ENCODE peak calls at places on chromosomes 2 and 18, in eight cellular contexts. One of them, this sample, is unnamed.

GRCh38 chr2:227411320-227411989 is 23.7 kb upstream of the SCYGR1 start:
- DNase-seq in ovary: no peak
- DNase-seq in tibial artery: no peak
- DNase-seq in H1: no peak
- DNase-seq in Peyer's patch: no peak
- DNase-seq in AG04450: no peak
- DNase-seq in mesendoderm: no peak
- DNase-seq in cardiac muscle cell: peak; percentile 51
- DNase-seq in this sample: no peak

GRCh38 chr2:72115361-72116080 is 32.1 kb downstream of the CYP26B1 start:
- DNase-seq in ovary: no peak
- DNase-seq in tibial artery: peak; percentile 60
- DNase-seq in H1: peak; percentile 61
- DNase-seq in Peyer's patch: no peak
- DNase-seq in AG04450: peak; percentile 27
- DNase-seq in mesendoderm: peak; percentile 94
- DNase-seq in cardiac muscle cell: peak; percentile 77
- DNase-seq in this sample: no peak

GRCh38 chr2:26786207-26787023 is 559 bp downstream of the CENPA start:
- DNase-seq in ovary: no peak
- DNase-seq in tibial artery: no peak
- DNase-seq in H1: no peak
- DNase-seq in Peyer's patch: no peak
- DNase-seq in AG04450: no peak
- DNase-seq in mesendoderm: peak; percentile 33
- DNase-seq in cardiac muscle cell: peak; percentile 14
- DNase-seq in this sample: no peak

GRCh38 chr18:62454527-62454926 is 68.3 kb upstream of the ZCCHC2 start:
- DNase-seq in ovary: no peak
- DNase-seq in tibial artery: no peak
- DNase-seq in H1: no peak
- DNase-seq in Peyer's patch: no peak
- DNase-seq in AG04450: no peak
- DNase-seq in mesendoderm: no peak
- DNase-seq in cardiac muscle cell: no peak
- DNase-seq in this sample: no peak

GRCh38 chr2:144137705-144138428 is 382.1 kb downstream of the ZEB2 start:
- DNase-seq in ovary: no peak
- DNase-seq in tibial artery: no peak
- DNase-seq in H1: no peak
- DNase-seq in Peyer's patch: no peak
- DNase-seq in AG04450: no peak
- DNase-seq in mesendoderm: peak; percentile 45
- DNase-seq in cardiac muscle cell: no peak
- DNase-seq in this sample: no peak

GRCh38 chr2:240988146-240988545 is 10.3 kb upstream of the SNED1 start:
- DNase-seq in ovary: peak; percentile 16
- DNase-seq in tibial artery: peak; percentile 63
- DNase-seq in H1: no peak
- DNase-seq in Peyer's patch: no peak
- DNase-seq in AG04450: no peak
- DNase-seq in mesendoderm: peak; percentile 54
- DNase-seq in cardiac muscle cell: no peak
- DNase-seq in this sample: peak; percentile 17

GRCh38 chr18:57331718-57332117 is 20.6 kb upstream of the ST8SIA3 start:
- DNase-seq in ovary: no peak
- DNase-seq in tibial artery: no peak
- DNase-seq in H1: no peak
- DNase-seq in Peyer's patch: no peak
- DNase-seq in AG04450: no peak
- DNase-seq in mesendoderm: no peak
- DNase-seq in cardiac muscle cell: no peak
- DNase-seq in this sample: no peak

GRCh38 chr2:118805061-118805690 is 42.3 kb downstream of the EN1 start:
- DNase-seq in ovary: no peak
- DNase-seq in tibial artery: no peak
- DNase-seq in H1: no peak
- DNase-seq in Peyer's patch: no peak
- DNase-seq in AG04450: no peak
- DNase-seq in mesendoderm: no peak
- DNase-seq in cardiac muscle cell: no peak
- DNase-seq in this sample: no peak

GRCh38 chr2:222311321-222311977 is 12.7 kb upstream of the PAX3 start:
- DNase-seq in ovary: no peak
- DNase-seq in tibial artery: no peak
- DNase-seq in H1: no peak
- DNase-seq in Peyer's patch: no peak
- DNase-seq in AG04450: no peak
- DNase-seq in mesendoderm: peak; percentile 79
- DNase-seq in cardiac muscle cell: no peak
- DNase-seq in this sample: no peak

GRCh38 chr2:97748397-97748796 is 35.0 kb downstream of the ZAP70 start:
- DNase-seq in ovary: no peak
- DNase-seq in tibial artery: no peak
- DNase-seq in H1: peak; percentile 57
- DNase-seq in Peyer's patch: peak; percentile 65
- DNase-seq in AG04450: no peak
- DNase-seq in mesendoderm: peak; percentile 94
- DNase-seq in cardiac muscle cell: peak; percentile 32
- DNase-seq in this sample: peak; percentile 58

GRCh38 chr2:150570712-150571111 is 83.2 kb upstream of the RND3 start:
- DNase-seq in ovary: no peak
- DNase-seq in tibial artery: no peak
- DNase-seq in H1: no peak
- DNase-seq in Peyer's patch: no peak
- DNase-seq in AG04450: peak; percentile 72
- DNase-seq in mesendoderm: no peak
- DNase-seq in cardiac muscle cell: peak; percentile 76
- DNase-seq in this sample: no peak

GRCh38 chr2:148802448-148803220 is 72.4 kb upstream of the KIF5C start:
- DNase-seq in ovary: no peak
- DNase-seq in tibial artery: no peak
- DNase-seq in H1: no peak
- DNase-seq in Peyer's patch: no peak
- DNase-seq in AG04450: no peak
- DNase-seq in mesendoderm: no peak
- DNase-seq in cardiac muscle cell: no peak
- DNase-seq in this sample: no peak

GRCh38 chr2:27162151-27163121 is 13.6 kb downstream of the TCF23 start:
- DNase-seq in ovary: no peak
- DNase-seq in tibial artery: peak; percentile 19
- DNase-seq in H1: no peak
- DNase-seq in Peyer's patch: no peak
- DNase-seq in AG04450: peak; percentile 7
- DNase-seq in mesendoderm: no peak
- DNase-seq in cardiac muscle cell: peak; percentile 42
- DNase-seq in this sample: no peak

GRCh38 chr2:142868281-142868762 is 9.1 kb upstream of the KYNU start:
- DNase-seq in ovary: no peak
- DNase-seq in tibial artery: peak; percentile 81
- DNase-seq in H1: no peak
- DNase-seq in Peyer's patch: peak; percentile 40
- DNase-seq in AG04450: no peak
- DNase-seq in mesendoderm: no peak
- DNase-seq in cardiac muscle cell: no peak
- DNase-seq in this sample: no peak

DNA sequence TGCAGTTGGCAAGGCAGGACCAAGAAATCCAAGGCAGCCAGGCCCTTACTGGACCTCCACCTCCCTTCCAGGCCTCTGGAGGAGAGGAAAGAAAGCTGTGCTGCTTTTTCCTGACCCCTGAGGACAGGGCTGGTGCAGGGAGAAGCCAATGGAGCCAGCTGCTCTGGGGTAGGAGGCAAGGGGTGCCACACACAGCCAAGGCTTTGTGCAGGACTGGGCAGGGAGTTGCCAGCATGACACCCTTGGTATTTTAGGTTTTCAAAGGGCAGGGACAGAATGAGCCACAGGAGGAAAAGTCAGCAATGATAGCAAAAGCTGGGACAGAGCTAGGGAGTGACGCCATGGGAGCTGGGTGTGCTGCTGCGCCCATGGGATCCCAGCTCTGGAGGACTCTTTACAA is 22.9 kb downstream of the CCT7 start:
- DNase-seq in ovary: no peak
- DNase-seq in tibial artery: no peak
- DNase-seq in H1: no peak
- DNase-seq in Peyer's patch: no peak
- DNase-seq in AG04450: no peak
- DNase-seq in mesendoderm: no peak
- DNase-seq in cardiac muscle cell: no peak
- DNase-seq in this sample: no peak
- H3K27ac ChIP-seq in ovary: no peak overlapping the region
- H3K27ac ChIP-seq in tibial artery: no peak overlapping the region
- H3K27ac ChIP-seq in H1: no peak overlapping the region
- H3K27ac ChIP-seq in Peyer's patch: no peak overlapping the region
- H3K27ac ChIP-seq in AG04450: no peak overlapping the region
- H3K27ac ChIP-seq in mesendoderm: no peak overlapping the region
- H3K27ac ChIP-seq in cardiac muscle cell: no peak overlapping the region
- H3K27ac ChIP-seq in this sample: no peak overlapping the region

GRCh38 chr2:196801986-196802385 is 2.5 kb upstream of the GTF3C3 start:
- DNase-seq in ovary: no peak
- DNase-seq in tibial artery: no peak
- DNase-seq in H1: no peak
- DNase-seq in Peyer's patch: no peak
- DNase-seq in AG04450: no peak
- DNase-seq in mesendoderm: no peak
- DNase-seq in cardiac muscle cell: peak; percentile 11
- DNase-seq in this sample: no peak

GRCh38 chr2:196801578-196801977 is 2.1 kb upstream of the GTF3C3 start:
- DNase-seq in ovary: no peak
- DNase-seq in tibial artery: no peak
- DNase-seq in H1: no peak
- DNase-seq in Peyer's patch: no peak
- DNase-seq in AG04450: no peak
- DNase-seq in mesendoderm: no peak
- DNase-seq in cardiac muscle cell: no peak
- DNase-seq in this sample: no peak

GRCh38 chr2:196804381-196804780 is 4.8 kb downstream of the C2orf66 start:
- DNase-seq in ovary: no peak
- DNase-seq in tibial artery: no peak
- DNase-seq in H1: no peak
- DNase-seq in Peyer's patch: no peak
- DNase-seq in AG04450: no peak
- DNase-seq in mesendoderm: no peak
- DNase-seq in cardiac muscle cell: no peak
- DNase-seq in this sample: no peak

GRCh38 chr2:196798980-196799379 is 503 bp downstream of the GTF3C3 start:
- DNase-seq in ovary: no peak
- DNase-seq in tibial artery: no peak
- DNase-seq in H1: no peak
- DNase-seq in Peyer's patch: no peak
- DNase-seq in AG04450: no peak
- DNase-seq in mesendoderm: no peak
- DNase-seq in cardiac muscle cell: peak; percentile 10
- DNase-seq in this sample: no peak
- H3K4me3 ChIP-seq in ovary: peak overlapping the region; percentile 72
- H3K4me3 ChIP-seq in tibial artery: peak overlapping the region; percentile 69
- H3K4me3 ChIP-seq in H1: peak overlapping the region; percentile 93
- H3K4me3 ChIP-seq in Peyer's patch: peak overlapping the region; percentile 75
- H3K4me3 ChIP-seq in AG04450: peak overlapping the region; percentile 85
- H3K4me3 ChIP-seq in mesendoderm: peak overlapping the region; percentile 87
- H3K4me3 ChIP-seq in cardiac muscle cell: peak overlapping the region; percentile 82
- H3K4me3 ChIP-seq in this sample: peak overlapping the region; percentile 71

DNA sequence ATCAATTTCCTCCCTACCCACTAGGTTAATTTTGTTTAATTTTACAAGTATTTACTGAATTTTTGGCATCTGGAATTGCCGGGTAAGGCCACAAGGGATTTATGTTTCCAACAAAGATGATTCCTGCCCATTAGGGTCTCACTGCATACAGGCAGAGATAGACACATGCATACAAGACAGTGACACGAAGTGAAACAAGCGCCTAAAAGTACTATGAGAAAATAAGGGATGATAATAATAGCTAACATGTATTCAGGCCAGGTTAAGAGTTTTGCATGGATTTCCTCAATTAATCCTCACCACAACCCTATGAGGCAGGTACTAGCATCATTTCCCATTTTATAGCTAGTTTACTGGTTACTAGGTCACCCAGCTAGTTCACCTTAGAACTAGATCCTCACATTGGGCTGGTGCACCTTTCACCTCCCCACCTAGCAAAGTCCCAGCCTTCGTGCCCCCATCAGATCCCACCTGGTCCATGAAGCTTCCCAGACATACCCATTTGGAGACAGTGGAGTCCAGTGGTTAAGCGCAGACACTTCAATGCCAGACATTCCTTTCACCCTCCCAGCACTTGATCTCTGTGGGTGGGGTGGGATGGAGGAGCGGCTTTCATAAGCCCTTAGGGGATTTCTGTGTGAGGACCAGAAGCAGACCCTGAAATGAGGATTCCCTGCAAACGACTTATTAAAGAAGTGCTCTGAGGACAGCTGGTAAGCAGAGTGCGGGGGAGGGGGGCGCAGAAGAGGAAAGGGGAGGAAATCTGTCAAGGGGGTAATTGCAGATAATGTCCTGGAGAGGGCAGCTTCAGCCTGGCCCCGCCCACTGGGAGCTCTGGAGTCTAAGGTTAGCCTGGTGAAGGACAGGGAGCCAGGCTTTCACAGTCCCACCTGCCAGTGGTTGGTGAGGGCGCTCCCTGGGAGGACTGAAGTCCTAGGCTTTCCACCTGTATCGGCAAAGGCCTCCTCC is 5.8 kb upstream of the DGUOK start:
- DNase-seq in ovary: no peak
- DNase-seq in tibial artery: no peak
- DNase-seq in H1: peak; percentile 38
- DNase-seq in Peyer's patch: peak; percentile 27
- DNase-seq in AG04450: no peak
- DNase-seq in mesendoderm: peak; percentile 87
- DNase-seq in cardiac muscle cell: peak; percentile 26
- DNase-seq in this sample: peak; percentile 14
- H3K27me3 ChIP-seq in ovary: no peaks in the 10 kb centered on the region
- H3K27me3 ChIP-seq in tibial artery: no peaks in the 10 kb centered on the region
- H3K27me3 ChIP-seq in H1: no peaks in the 10 kb centered on the region
- H3K27me3 ChIP-seq in Peyer's patch: no peaks in the 10 kb centered on the region
- H3K27me3 ChIP-seq in AG04450: no peaks in the 10 kb centered on the region
- H3K27me3 ChIP-seq in mesendoderm: no peaks in the 10 kb centered on the region
- H3K27me3 ChIP-seq in cardiac muscle cell: peaks cover 11% of the 10 kb centered on the region
- H3K27me3 ChIP-seq in this sample: no peaks in the 10 kb centered on the region

GRCh38 chr18:48852792-48853191 is 98.0 kb downstream of the SMAD7 start:
- DNase-seq in ovary: no peak
- DNase-seq in tibial artery: no peak
- DNase-seq in H1: no peak
- DNase-seq in Peyer's patch: no peak
- DNase-seq in AG04450: no peak
- DNase-seq in mesendoderm: no peak
- DNase-seq in cardiac muscle cell: no peak
- DNase-seq in this sample: no peak

GRCh38 chr18:48851563-48851962 is 99.2 kb downstream of the SMAD7 start:
- DNase-seq in ovary: peak; percentile 40
- DNase-seq in tibial artery: peak; percentile 85
- DNase-seq in H1: no peak
- DNase-seq in Peyer's patch: no peak
- DNase-seq in AG04450: no peak
- DNase-seq in mesendoderm: no peak
- DNase-seq in cardiac muscle cell: peak; percentile 46
- DNase-seq in this sample: no peak

GRCh38 chr18:48848641-48849143 is 102.1 kb downstream of the SMAD7 start:
- DNase-seq in ovary: no peak
- DNase-seq in tibial artery: no peak
- DNase-seq in H1: no peak
- DNase-seq in Peyer's patch: no peak
- DNase-seq in AG04450: no peak
- DNase-seq in mesendoderm: no peak
- DNase-seq in cardiac muscle cell: peak; percentile 70
- DNase-seq in this sample: no peak

GRCh38 chr18:48852292-48852691 is 98.5 kb downstream of the SMAD7 start:
- DNase-seq in ovary: no peak
- DNase-seq in tibial artery: no peak
- DNase-seq in H1: no peak
- DNase-seq in Peyer's patch: no peak
- DNase-seq in AG04450: no peak
- DNase-seq in mesendoderm: no peak
- DNase-seq in cardiac muscle cell: no peak
- DNase-seq in this sample: no peak

GRCh38 chr18:48850891-48851302 is 99.9 kb downstream of the SMAD7 start:
- DNase-seq in ovary: peak; percentile 48
- DNase-seq in tibial artery: peak; percentile 85
- DNase-seq in H1: no peak
- DNase-seq in Peyer's patch: no peak
- DNase-seq in AG04450: no peak
- DNase-seq in mesendoderm: peak; percentile 80
- DNase-seq in cardiac muscle cell: peak; percentile 88
- DNase-seq in this sample: no peak
- H3K27ac ChIP-seq in ovary: peak overlapping the region; percentile 59
- H3K27ac ChIP-seq in tibial artery: peak overlapping the region; percentile 80
- H3K27ac ChIP-seq in H1: no peak overlapping the region
- H3K27ac ChIP-seq in Peyer's patch: peak overlapping the region; percentile 5
- H3K27ac ChIP-seq in AG04450: no peak overlapping the region
- H3K27ac ChIP-seq in mesendoderm: peak overlapping the region; percentile 74
- H3K27ac ChIP-seq in cardiac muscle cell: peak overlapping the region; percentile 84
- H3K27ac ChIP-seq in this sample: no peak overlapping the region

This sample was measured in CD8-positive, alpha-beta memory T cell.